ENCODE peak calls at places on chromosome 5, in nine cellular contexts. One of them, this sample, is unnamed.

GRCh38 chr5:128597151-128597550 is 59.1 kb upstream of the FBN2 start:
- DNase-seq in stromal cell of bone marrow: no peak
- DNase-seq in heart right ventricle: no peak
- DNase-seq in uterus: no peak
- DNase-seq in activated T-cell treated with anti-CD3 and anti-CD28 coated beads, Interleukin-2, amount 50 U/mL, for 1 hour: no peak
- DNase-seq in HFF-Myc: no peak
- DNase-seq in pons: no peak
- DNase-seq in ELR: no peak
- DNase-seq in occipital lobe: no peak
- DNase-seq in this sample: no peak

GRCh38 chr5:43034591-43034968 is 5.5 kb downstream of the ANXA2R start:
- DNase-seq in stromal cell of bone marrow: no peak
- DNase-seq in heart right ventricle: no peak
- DNase-seq in uterus: no peak
- DNase-seq in activated T-cell treated with anti-CD3 and anti-CD28 coated beads, Interleukin-2, amount 50 U/mL, for 1 hour: no peak
- DNase-seq in HFF-Myc: no peak
- DNase-seq in pons: no peak
- DNase-seq in ELR: peak; percentile 77
- DNase-seq in occipital lobe: no peak
- DNase-seq in this sample: no peak

GRCh38 chr5:147303251-147303650 is 68.4 kb downstream of the STK32A start:
- DNase-seq in stromal cell of bone marrow: peak; percentile 48
- DNase-seq in heart right ventricle: no peak
- DNase-seq in uterus: no peak
- DNase-seq in activated T-cell treated with anti-CD3 and anti-CD28 coated beads, Interleukin-2, amount 50 U/mL, for 1 hour: no peak
- DNase-seq in HFF-Myc: no peak
- DNase-seq in pons: no peak
- DNase-seq in ELR: peak; percentile 10
- DNase-seq in occipital lobe: no peak
- DNase-seq in this sample: no peak

GRCh38 chr5:72511371-72512178 is 4.4 kb upstream of the ZNF366 start:
- DNase-seq in stromal cell of bone marrow: no peak
- DNase-seq in heart right ventricle: no peak
- DNase-seq in uterus: no peak
- DNase-seq in activated T-cell treated with anti-CD3 and anti-CD28 coated beads, Interleukin-2, amount 50 U/mL, for 1 hour: no peak
- DNase-seq in HFF-Myc: no peak
- DNase-seq in pons: no peak
- DNase-seq in ELR: peak; percentile 88
- DNase-seq in occipital lobe: no peak
- DNase-seq in this sample: peak; percentile 66

GRCh38 chr5:138963763-138964371 is 88.7 kb upstream of the LRRTM2 start:
- DNase-seq in stromal cell of bone marrow: no peak
- DNase-seq in heart right ventricle: no peak
- DNase-seq in uterus: no peak
- DNase-seq in activated T-cell treated with anti-CD3 and anti-CD28 coated beads, Interleukin-2, amount 50 U/mL, for 1 hour: no peak
- DNase-seq in HFF-Myc: no peak
- DNase-seq in pons: peak; percentile 61
- DNase-seq in ELR: peak; percentile 45
- DNase-seq in occipital lobe: no peak
- DNase-seq in this sample: no peak

GRCh38 chr5:39501403-39501802 is 76.6 kb upstream of the DAB2 start:
- DNase-seq in stromal cell of bone marrow: peak; percentile 92
- DNase-seq in heart right ventricle: peak; percentile 59
- DNase-seq in uterus: peak; percentile 29
- DNase-seq in activated T-cell treated with anti-CD3 and anti-CD28 coated beads, Interleukin-2, amount 50 U/mL, for 1 hour: no peak
- DNase-seq in HFF-Myc: no peak
- DNase-seq in pons: no peak
- DNase-seq in ELR: peak; percentile 89
- DNase-seq in occipital lobe: no peak
- DNase-seq in this sample: peak; percentile 64

GRCh38 chr5:116655431-116655830 is 80.8 kb upstream of the SEMA6A start:
- DNase-seq in stromal cell of bone marrow: no peak
- DNase-seq in heart right ventricle: no peak
- DNase-seq in uterus: no peak
- DNase-seq in activated T-cell treated with anti-CD3 and anti-CD28 coated beads, Interleukin-2, amount 50 U/mL, for 1 hour: no peak
- DNase-seq in HFF-Myc: no peak
- DNase-seq in pons: no peak
- DNase-seq in ELR: no peak
- DNase-seq in occipital lobe: no peak
- DNase-seq in this sample: no peak

GRCh38 chr5:81601912-81602311 is 149.0 kb downstream of the SSBP2 start:
- DNase-seq in stromal cell of bone marrow: no peak
- DNase-seq in heart right ventricle: no peak
- DNase-seq in uterus: no peak
- DNase-seq in activated T-cell treated with anti-CD3 and anti-CD28 coated beads, Interleukin-2, amount 50 U/mL, for 1 hour: no peak
- DNase-seq in HFF-Myc: no peak
- DNase-seq in pons: no peak
- DNase-seq in ELR: peak; percentile 54
- DNase-seq in occipital lobe: no peak
- DNase-seq in this sample: no peak

GRCh38 chr5:128537999-128538248 is at the start of gene FBN2:
- DNase-seq in stromal cell of bone marrow: no peak
- DNase-seq in heart right ventricle: no peak
- DNase-seq in uterus: no peak
- DNase-seq in activated T-cell treated with anti-CD3 and anti-CD28 coated beads, Interleukin-2, amount 50 U/mL, for 1 hour: no peak
- DNase-seq in HFF-Myc: no peak
- DNase-seq in pons: no peak
- DNase-seq in ELR: no peak
- DNase-seq in occipital lobe: no peak
- DNase-seq in this sample: no peak

GRCh38 chr5:141439411-141440141 is 9.3 kb downstream of the PCDHGA12 start:
- DNase-seq in stromal cell of bone marrow: no peak
- DNase-seq in heart right ventricle: no peak
- DNase-seq in uterus: no peak
- DNase-seq in activated T-cell treated with anti-CD3 and anti-CD28 coated beads, Interleukin-2, amount 50 U/mL, for 1 hour: no peak
- DNase-seq in HFF-Myc: no peak
- DNase-seq in pons: no peak
- DNase-seq in ELR: no peak
- DNase-seq in occipital lobe: no peak
- DNase-seq in this sample: no peak

GRCh38 chr5:1029945-1030625 is 21.5 kb downstream of the NKD2 start:
- DNase-seq in stromal cell of bone marrow: no peak
- DNase-seq in heart right ventricle: no peak
- DNase-seq in uterus: no peak
- DNase-seq in activated T-cell treated with anti-CD3 and anti-CD28 coated beads, Interleukin-2, amount 50 U/mL, for 1 hour: no peak
- DNase-seq in HFF-Myc: no peak
- DNase-seq in pons: no peak
- DNase-seq in ELR: no peak
- DNase-seq in occipital lobe: no peak
- DNase-seq in this sample: no peak